ENCODE peak calls at places on chromosome 13, in six cellular contexts. K is iPS DF 6.9, O is K562, W is cardiac muscle cell, Z is A549, J is PC-3. I is an unnamed sample.

GRCh38 chr13:75802161-75802560 is 166.0 kb downstream of the LMO7 start:
- DNase-seq in K (no peak), O (no peak), W (no peak), Z (no peak), J (no peak), I (no peak)

GRCh38 chr13:77370888-77371287 is 44.0 kb upstream of the MYCBP2 start:
- DNase-seq in K (no peak), O (no peak), W (no peak), Z (no peak), J (no peak), I (no peak)

GRCh38 chr13:113083022-113083373 is 22.6 kb upstream of the F7 start:
- DNase-seq in K (no peak), O (no peak), W (no peak), Z (no peak), J (no peak), I (no peak)

GRCh38 chr13:93673885-93674284 is 447.3 kb downstream of the GPC6 start:
- DNase-seq in K (no peak), O (no peak), W (no peak), Z (no peak), J (no peak), I (no peak)

GRCh38 chr13:31755211-31755610 is 15.9 kb downstream of the RXFP2 start:
- DNase-seq in K (no peak), O (no peak), W (no peak), Z (no peak), J (no peak), I (no peak)

GRCh38 chr13:110339975-110340550 is 33.0 kb downstream of the COL4A2 start:
- DNase-seq in K (no peak), O (no peak), W (no peak), Z (no peak), J (no peak), I (no peak)

GRCh38 chr13:102825400-102825799 is 20.4 kb upstream of the ERCC5 start:
- DNase-seq in K (no peak), O (no peak), W (no peak), Z (no peak), J (peak), I (no peak)

GRCh38 chr13:22696433-22696832 is 484.3 kb upstream of the SGCG start:
- DNase-seq in K (no peak), O (no peak), W (no peak), Z (no peak), J (no peak), I (no peak)

GRCh38 chr13:109331898-109332297 is 454.5 kb downstream of the IRS2 start:
- DNase-seq in K (no peak), O (no peak), W (peak), Z (no peak), J (peak), I (no peak)
- H3K4me3 ChIP-seq in K (no peak), O (no peak), W (no peak), Z (no peak), J (no peak), I (no peak)

DNA sequence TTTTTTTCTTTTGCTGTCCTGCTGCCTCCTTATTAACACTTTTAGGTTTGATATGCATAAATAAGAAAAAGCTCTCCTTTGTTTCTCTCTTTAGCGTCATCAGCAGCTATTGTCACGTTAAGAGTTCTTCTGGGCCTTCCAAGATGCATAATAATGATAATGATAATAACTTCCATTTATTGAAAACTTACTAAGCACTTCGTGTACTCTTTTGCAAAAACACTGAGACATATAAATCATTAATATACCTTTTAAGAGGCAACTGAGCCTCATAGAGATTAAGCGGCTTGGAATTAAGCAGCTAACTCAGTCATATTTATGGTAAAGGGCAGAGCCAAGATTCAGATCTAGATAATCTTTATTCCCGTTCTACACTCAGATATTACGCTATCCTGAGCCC is 1105.1 kb downstream of the OLFM4 start:
- DNase-seq in K (no peak), O (no peak), W (no peak), Z (no peak), J (no peak), I (no peak)
- H3K27ac ChIP-seq in K (no peak), O (no peak), W (no peak), Z (no peak), J (no peak), I (no peak)

DNA sequence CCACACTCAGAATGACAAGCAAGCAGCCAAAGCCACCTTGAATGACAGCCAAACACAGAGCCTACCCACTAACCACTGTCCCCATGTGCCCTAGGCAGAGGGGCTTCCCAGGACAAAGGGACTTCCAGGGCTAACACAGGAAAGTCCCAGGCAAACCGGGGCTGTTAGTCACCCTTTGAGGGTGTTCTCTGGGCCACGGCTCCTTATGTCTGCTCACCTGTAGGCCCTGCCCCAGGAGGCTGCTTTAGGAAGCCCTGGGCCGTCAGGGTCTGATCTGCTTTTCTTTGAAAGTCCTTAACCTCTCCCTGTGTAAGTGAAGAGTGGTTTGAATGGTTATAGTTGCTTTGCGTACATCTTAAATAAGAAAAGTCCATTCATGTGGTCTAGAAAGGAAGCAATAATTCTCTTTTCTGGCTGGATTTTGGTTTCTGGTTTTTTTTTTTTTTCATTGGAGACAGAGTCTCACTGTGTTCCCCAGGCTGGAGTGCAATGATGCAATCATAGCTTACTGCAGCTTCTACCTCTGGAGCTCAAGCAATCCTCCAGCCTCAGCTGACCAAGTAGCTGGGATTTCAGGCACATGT is 161.4 kb downstream of the EFNB2 start:
- DNase-seq in K (no peak), O (no peak), W (peak), Z (no peak), J (no peak), I (no peak)
- H3K4me3 ChIP-seq in K (no peak), O (no peak), W (no peak), Z (no peak), J (no peak), I (no peak)

GRCh38 chr13:40304391-40304790 is 362.1 kb downstream of the FOXO1 start:
- DNase-seq in K (no peak), O (no peak), W (no peak), Z (no peak), J (no peak), I (no peak)
- H3K27ac ChIP-seq in K (no peak), O (no peak), W (no peak), Z (no peak), J (no peak), I (no peak)

GRCh38 chr13:79782541-79783216 is 301.7 kb downstream of the NDFIP2 start:
- DNase-seq in K (peak), O (no peak), W (peak), Z (no peak), J (no peak), I (no peak)
- H3K4me3 ChIP-seq in K (no peak), O (no peak), W (no peak), Z (no peak), J (no peak), I (no peak)

GRCh38 chr13:73089216-73089615 is 30.4 kb downstream of the KLF5 start:
- DNase-seq in K (no peak), O (no peak), W (no peak), Z (no peak), J (no peak), I (no peak)

GRCh38 chr13:73088332-73088935 is 29.6 kb downstream of the KLF5 start:
- DNase-seq in K (no peak), O (no peak), W (no peak), Z (no peak), J (no peak), I (no peak)

GRCh38 chr13:73090812-73091187 is 32.0 kb downstream of the KLF5 start:
- DNase-seq in K (no peak), O (no peak), W (no peak), Z (no peak), J (no peak), I (no peak)

GRCh38 chr13:73092831-73093230 is 34.0 kb downstream of the KLF5 start:
- DNase-seq in K (no peak), O (no peak), W (no peak), Z (no peak), J (no peak), I (no peak)

DNA sequence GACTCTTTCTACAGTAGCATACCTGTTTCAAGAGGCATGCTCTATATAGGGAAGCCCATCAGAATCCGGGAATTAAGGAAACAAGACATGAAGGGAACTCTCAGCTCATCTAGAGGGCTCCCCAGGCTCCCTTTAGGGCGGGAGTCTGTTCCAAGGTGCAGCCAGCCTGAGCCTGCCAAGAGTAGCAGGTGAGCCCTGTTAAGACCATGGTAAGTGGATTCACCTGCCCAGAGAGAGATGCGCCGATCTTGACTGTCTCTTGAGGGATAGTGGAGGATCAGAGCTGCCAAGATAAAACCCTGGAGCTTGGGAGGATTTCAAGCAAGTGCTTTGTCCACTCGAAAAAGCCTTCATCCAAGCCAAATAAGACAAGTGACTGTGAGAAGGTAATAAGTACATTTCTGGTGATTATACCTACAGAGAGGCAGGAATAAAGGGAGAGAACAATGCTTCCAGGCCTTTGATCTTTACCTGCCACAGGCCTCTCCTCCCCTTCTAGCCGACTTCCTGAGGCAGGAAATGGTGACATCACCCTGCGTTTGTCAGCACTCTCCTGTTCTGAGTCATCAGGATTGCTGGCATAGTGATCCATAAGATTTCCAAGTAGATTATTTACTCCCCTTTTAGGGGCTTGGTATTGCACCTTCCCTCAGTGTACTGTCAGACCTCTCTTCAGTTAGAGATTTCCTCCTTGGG is 31.5 kb downstream of the KLF5 start:
- DNase-seq in K (peak), O (peak), W (peak), Z (peak), J (peak), I (no peak)
- H3K27ac ChIP-seq in K (no peak), O (peak), W (no peak), Z (peak), J (peak), I (no peak)

DNA sequence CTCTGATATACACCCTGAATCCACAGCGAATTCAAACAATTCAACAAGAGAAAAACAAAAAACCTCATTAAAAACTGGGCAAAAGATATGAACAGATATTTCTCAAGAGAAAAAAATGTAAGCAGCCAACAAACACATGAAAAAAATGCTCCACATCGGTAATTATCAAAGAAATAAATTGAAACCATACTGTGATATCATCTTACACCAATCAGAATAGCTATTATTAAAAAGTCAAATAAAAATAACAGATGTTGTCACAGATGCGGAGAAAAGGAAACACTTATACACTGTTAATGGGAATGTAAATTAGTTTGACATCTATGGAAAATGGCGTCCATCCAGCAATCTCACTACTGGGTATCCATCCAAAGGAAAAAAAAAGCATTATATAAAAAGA is 1494.9 kb upstream of the PCDH20 start:
- DNase-seq in K (no peak), O (no peak), W (no peak), Z (no peak), J (no peak), I (no peak)
- H3K4me3 ChIP-seq in K (no peak), O (no peak), W (no peak), Z (no peak), J (no peak), I (no peak)

I was measured in OCI-LY7.